ENCODE peak calls at places on chromosomes 16 and 17, in four cellular contexts. U is NCI-H1417, Y is PC-9, Q is pancreas. J is an unnamed sample.

GRCh38 chr17:1958134-1958881 is 66.8 kb downstream of the RTN4RL1 start:
- DNase-seq in Q (no peak), U (no peak), Y (no peak), J (no peak)

GRCh38 chr17:28112199-28112995 is 69.9 kb downstream of the NLK start:
- DNase-seq in Q (no peak), Y (no peak), U (no peak), J (no peak)

GRCh38 chr16:67844441-67844840 is 2.3 kb upstream of the NUTF2 start:
- DNase-seq in Y (no peak), Q (no peak), U (no peak), J (no peak)

GRCh38 chr17:77147357-77147801 is 6.6 kb downstream of the SEC14L1 start:
- DNase-seq in U (no peak), Y (no peak), Q (no peak), J (no peak)

GRCh38 chr16:80466024-80466986 is 74.5 kb upstream of the DYNLRB2 start:
- DNase-seq in Y (peak; percentile 25), Q (peak; percentile 39), U (peak; percentile 50), J (peak; percentile 65)

GRCh38 chr17:74959826-74960738 is 12.5 kb downstream of the HID1 start:
- DNase-seq in U (no peak), Q (no peak), Y (peak; percentile 18), J (no peak)

GRCh38 chr16:3695610-3696369 is 21.5 kb downstream of the TRAP1 start:
- DNase-seq in Y (no peak), U (no peak), Q (peak; percentile 75), J (no peak)

GRCh38 chr17:64183815-64184397 is 54.0 kb upstream of the ERN1 start:
- DNase-seq in U (no peak), Y (no peak), Q (no peak), J (no peak)

GRCh38 chr16:86016201-86016965 is 117.4 kb downstream of the IRF8 start:
- DNase-seq in Q (peak; percentile 29), Y (peak; percentile 13), U (peak; percentile 25), J (peak; percentile 46)

GRCh38 chr17:47763913-47764582 is 31.0 kb downstream of the TBX21 start:
- DNase-seq in Y (no peak), Q (no peak), U (no peak), J (no peak)

GRCh38 chr16:839643-840408 is 39.3 kb upstream of the GNG13 start:
- DNase-seq in U (peak; percentile 13), Y (no peak), Q (no peak), J (no peak)

GRCh38 chr17:7095642-7096041 is 15.6 kb upstream of the CLEC10A start:
- DNase-seq in U (no peak), Y (no peak), Q (no peak), J (no peak)

GRCh38 chr17:16926061-16926511 is 45.8 kb downstream of the TNFRSF13B start:
- DNase-seq in Q (no peak), Y (no peak), U (no peak), J (no peak)